ENCODE peak calls at places on chromosomes 3 and 15, in four cellular contexts. T is H1, L is mesenchymal stem cell, W is H9. M is an unnamed sample.

GRCh38 chr15:66830358-66830757 is 128.3 kb downstream of the SMAD6 start:
- DNase-seq in T (no peak), L (peak; percentile 53), W (no peak), M (peak; percentile 72)

GRCh38 chr3:140152851-140153640 is 218.1 kb downstream of the CLSTN2 start:
- DNase-seq in T (peak; percentile 33), L (no peak), W (no peak), M (no peak)

GRCh38 chr3:36924748-36925521 is 19.9 kb downstream of the TRANK1 start:
- DNase-seq in T (no peak), L (no peak), W (no peak), M (no peak)

GRCh38 chr15:99454941-99455795 is 110.6 kb upstream of the MEF2A start:
- DNase-seq in T (no peak), L (peak; percentile 97), W (no peak), M (peak; percentile 98)

GRCh38 chr3:64190517-64191515 is 34.5 kb downstream of the PRICKLE2 start:
- DNase-seq in T (no peak), L (peak; percentile 97), W (no peak), M (peak; percentile 94)

GRCh38 chr3:24047513-24047912 is 102.4 kb downstream of the NR1D2 start:
- DNase-seq in T (no peak), L (no peak), W (no peak), M (no peak)

GRCh38 chr3:119978554-119979208 is 115.6 kb downstream of the GSK3B start:
- DNase-seq in T (no peak), L (no peak), W (no peak), M (no peak)

GRCh38 chr3:129054605-129055104 is 5.9 kb upstream of the GP9 start:
- DNase-seq in T (no peak), L (no peak), W (no peak), M (no peak)

GRCh38 chr15:43954181-43954621 is 127.4 kb downstream of the WDR76 start:
- DNase-seq in T (no peak), L (no peak), W (no peak), M (peak; percentile 33)

GRCh38 chr3:129625071-129625874 is 18.8 kb upstream of the PLXND1 start:
- DNase-seq in T (peak; percentile 71), L (peak; percentile 61), W (peak; percentile 78), M (no peak)

GRCh38 chr3:34012102-34012461 is 213.7 kb downstream of the PDCD6IP start:
- DNase-seq in T (no peak), L (peak; percentile 93), W (no peak), M (peak; percentile 100)

GRCh38 chr3:46993986-46994385 is 14.5 kb downstream of the NBEAL2 start:
- DNase-seq in T (no peak), L (no peak), W (no peak), M (no peak)

GRCh38 chr15:60798821-60799220 is 319.9 kb upstream of the ICE2 start:
- DNase-seq in T (no peak), L (peak; percentile 78), W (no peak), M (peak; percentile 79)

GRCh38 chr3:42914771-42915515 is 9.0 kb downstream of the ZNF662 start:
- DNase-seq in T (no peak), L (no peak), W (no peak), M (no peak)

GRCh38 chr3:40137586-40138295 is 171.8 kb upstream of the EIF1B start:
- DNase-seq in T (no peak), L (no peak), W (no peak), M (no peak)

GRCh38 chr15:95563634-95564033 is 766.9 kb upstream of the NR2F2 start:
- DNase-seq in T (no peak), L (no peak), W (no peak), M (no peak)

GRCh38 chr3:162487138-162487537 is 990.5 kb downstream of the OTOL1 start:
- DNase-seq in T (no peak), L (no peak), W (no peak), M (peak; percentile 0)

GRCh38 chr15:81003023-81003350 is 2.3 kb downstream of the TLNRD1 start:
- DNase-seq in T (no peak), L (no peak), W (no peak), M (no peak)

GRCh38 chr3:14905055-14905657 is 42.2 kb upstream of the NR2C2 start:
- DNase-seq in T (no peak), L (no peak), W (no peak), M (no peak)

GRCh38 chr3:169362261-169362660 is 301.3 kb downstream of the MECOM start:
- DNase-seq in T (no peak), L (no peak), W (no peak), M (peak; percentile 40)

GRCh38 chr15:58628206-58629057 is 121.1 kb downstream of the ADAM10 start:
- DNase-seq in T (no peak), L (peak; percentile 48), W (no peak), M (no peak)

GRCh38 chr15:92820233-92821021 is 79.7 kb upstream of the CHD2 start:
- DNase-seq in T (peak; percentile 94), L (peak; percentile 92), W (peak; percentile 94), M (peak; percentile 89)

GRCh38 chr15:92821491-92822116 is 78.5 kb upstream of the CHD2 start:
- DNase-seq in T (no peak), L (no peak), W (no peak), M (peak; percentile 49)

GRCh38 chr15:92818658-92819311 is 81.3 kb upstream of the CHD2 start:
- DNase-seq in T (no peak), L (no peak), W (no peak), M (no peak)

GRCh38 chr15:92819312-92820232 is 80.6 kb upstream of the CHD2 start:
- DNase-seq in T (no peak), L (peak; percentile 32), W (no peak), M (no peak)

GRCh38 chr15:92822216-92823144 is 77.6 kb upstream of the CHD2 start:
- DNase-seq in T (no peak), L (no peak), W (no peak), M (no peak)
- H2BK120ac ChIP-seq in T (no peak overlapping the region), L (no peak overlapping the region), W (no peak overlapping the region), M (peak overlapping the region; percentile 16)

GRCh38 chr3:9732080-9732752 is 681 bp downstream of the BRPF1 start:
- DNase-seq in T (peak; percentile 54), L (peak; percentile 46), W (no peak), M (no peak)

GRCh38 chr3:9731206-9732079 is at the start of gene BRPF1:
- DNase-seq in T (peak; percentile 96), L (peak; percentile 99), W (peak; percentile 100), M (peak; percentile 99)

GRCh38 chr3:9729419-9729818 is 2.1 kb upstream of the BRPF1 start:
- DNase-seq in T (no peak), L (no peak), W (no peak), M (no peak)

GRCh38 chr3:9730747-9731205 is 759 bp upstream of the BRPF1 start:
- DNase-seq in T (peak; percentile 85), L (no peak), W (no peak), M (no peak)

DNA sequence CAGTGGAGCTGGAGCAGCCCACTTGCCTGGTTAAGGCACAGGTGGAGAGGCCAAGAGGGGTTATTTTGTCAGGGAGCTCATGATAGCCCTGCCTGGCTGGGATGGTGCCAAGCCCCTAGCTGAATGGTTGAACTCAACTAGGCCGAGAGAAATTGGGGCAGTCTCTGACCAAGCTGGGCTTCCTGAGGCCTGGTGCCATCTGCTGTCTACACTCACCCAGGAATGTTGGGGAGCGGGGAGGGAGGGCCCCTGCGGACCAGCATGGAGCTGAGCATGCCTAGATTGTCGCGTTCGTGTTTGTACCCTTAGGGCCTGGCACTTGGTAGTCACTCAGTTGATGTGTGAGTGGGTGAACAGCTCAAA is 1.2 kb downstream of the BRPF1 start:
- DNase-seq in T (no peak), L (peak; percentile 18), W (no peak), M (peak; percentile 10)
- H2BK120ac ChIP-seq in T (no peak overlapping the region), L (no peak overlapping the region), W (no peak overlapping the region), M (no peak overlapping the region)

DNA sequence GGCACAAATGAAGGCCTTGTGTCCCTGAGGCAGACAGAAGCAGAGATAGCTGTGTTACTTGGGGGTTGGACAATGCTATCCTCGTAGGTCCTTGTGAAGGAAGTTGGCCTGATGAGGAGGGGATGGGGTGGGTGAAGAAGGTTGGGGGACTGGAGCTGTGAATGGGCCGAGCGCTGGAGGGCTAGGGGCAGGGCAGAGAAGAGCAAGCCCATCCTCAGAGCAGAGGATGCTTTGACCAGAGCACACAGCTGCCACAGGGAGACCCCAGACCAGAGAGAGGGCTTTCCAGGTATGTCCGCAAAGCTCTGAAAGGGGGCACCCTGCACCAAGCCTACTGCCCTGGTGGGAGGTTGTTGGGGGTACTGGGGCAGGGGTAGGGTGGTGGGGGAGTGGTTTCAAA is 5.7 kb upstream of the TBC1D2B start:
- DNase-seq in T (no peak), L (no peak), W (no peak), M (no peak)
- H2BK120ac ChIP-seq in T (no peak overlapping the region), L (peak overlapping the region; percentile 94), W (no peak overlapping the region), M (peak overlapping the region; percentile 59)

GRCh38 chr3:32817561-32818430 is at the start of gene TRIM71:
- DNase-seq in T (no peak), L (peak; percentile 24), W (no peak), M (no peak)

GRCh38 chr3:32819086-32819450 is 1.3 kb downstream of the TRIM71 start:
- DNase-seq in T (no peak), L (no peak), W (no peak), M (no peak)

GRCh38 chr3:32817195-32817560 is 619 bp upstream of the TRIM71 start:
- DNase-seq in T (no peak), L (no peak), W (no peak), M (no peak)

GRCh38 chr3:32819581-32820348 is 2.0 kb downstream of the TRIM71 start:
- DNase-seq in T (no peak), L (no peak), W (no peak), M (no peak)

DNA sequence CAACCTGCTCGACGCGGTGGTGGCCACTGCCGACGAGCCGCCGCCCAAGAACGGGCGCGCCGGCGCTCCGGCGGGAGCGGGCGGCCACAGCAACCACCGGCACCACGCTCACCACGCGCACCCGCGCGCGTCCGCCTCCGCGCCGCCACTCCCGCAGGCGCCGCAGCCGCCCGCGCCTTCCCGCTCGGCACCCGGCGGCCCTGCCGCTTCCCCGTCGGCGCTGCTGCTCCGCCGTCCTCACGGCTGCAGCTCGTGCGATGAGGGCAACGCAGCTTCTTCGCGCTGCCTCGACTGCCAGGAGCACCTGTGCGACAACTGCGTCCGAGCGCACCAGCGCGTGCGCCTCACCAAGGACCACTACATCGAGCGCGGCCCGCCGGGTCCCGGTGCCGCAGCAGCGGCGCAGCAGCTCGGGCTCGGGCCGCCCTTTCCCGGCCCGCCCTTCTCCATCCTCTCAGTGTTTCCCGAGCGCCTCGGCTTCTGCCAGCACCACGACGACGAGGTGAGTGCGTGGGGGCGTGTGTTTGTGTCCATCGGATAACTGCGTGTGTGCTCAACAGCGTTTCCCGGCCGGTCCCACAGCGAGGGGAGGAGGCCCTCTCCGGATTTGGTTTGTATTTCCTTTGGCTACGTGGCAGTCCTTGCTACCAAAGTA is 761 bp downstream of the TRIM71 start:
- DNase-seq in T (no peak), L (no peak), W (no peak), M (no peak)
- H2BK120ac ChIP-seq in T (peak overlapping the region; percentile 70), L (no peak overlapping the region), W (no peak overlapping the region), M (no peak overlapping the region)

GRCh38 chr15:70098170-70098460 is 398 bp upstream of the TLE3 start:
- DNase-seq in T (no peak), L (no peak), W (no peak), M (no peak)

GRCh38 chr15:70095387-70096214 is 2.1 kb downstream of the TLE3 start:
- DNase-seq in T (peak; percentile 79), L (peak; percentile 14), W (peak; percentile 74), M (no peak)

GRCh38 chr15:70096215-70096974 is 1.3 kb downstream of the TLE3 start:
- DNase-seq in T (no peak), L (peak; percentile 72), W (no peak), M (peak; percentile 56)

GRCh38 chr15:70097337-70098169 is at the start of gene TLE3:
- DNase-seq in T (peak; percentile 97), L (peak; percentile 99), W (peak; percentile 99), M (peak; percentile 98)

GRCh38 chr15:70096975-70097336 is 761 bp downstream of the TLE3 start:
- DNase-seq in T (no peak), L (no peak), W (no peak), M (no peak)
- H2BK120ac ChIP-seq in T (no peak overlapping the region), L (peak overlapping the region; percentile 96), W (no peak overlapping the region), M (no peak overlapping the region)

M was measured in IMR-90.